ENCODE peak calls at places on chromosomes 5 and 9, in five cellular contexts. One of them, this sample, is unnamed.

GRCh38 chr5:169065400-169065799 is 235.5 kb downstream of the SLIT3 start:
- DNase-seq in AG09319: no peak
- DNase-seq in A549: peak; percentile 53
- DNase-seq in MCF 10A: no peak
- DNase-seq in GM23338: peak; percentile 7
- DNase-seq in this sample: no peak

GRCh38 chr5:140965905-140966292 is 377 bp upstream of the PCDHAC2 start:
- DNase-seq in AG09319: no peak
- DNase-seq in GM23338: peak; percentile 61
- DNase-seq in MCF 10A: no peak
- DNase-seq in A549: peak; percentile 24
- DNase-seq in this sample: no peak

GRCh38 chr5:51881901-51882300 is 498.7 kb downstream of the ISL1 start:
- DNase-seq in A549: no peak
- DNase-seq in AG09319: no peak
- DNase-seq in MCF 10A: no peak
- DNase-seq in GM23338: peak; percentile 93
- DNase-seq in this sample: no peak

GRCh38 chr9:74783408-74783807 is 104.3 kb downstream of the TRPM6 start:
- DNase-seq in GM23338: no peak
- DNase-seq in AG09319: no peak
- DNase-seq in A549: peak; percentile 53
- DNase-seq in MCF 10A: peak; percentile 31
- DNase-seq in this sample: no peak

GRCh38 chr9:130561056-130561455 is 18.3 kb upstream of the FUBP3 start:
- DNase-seq in AG09319: no peak
- DNase-seq in GM23338: no peak
- DNase-seq in A549: no peak
- DNase-seq in MCF 10A: peak; percentile 82
- DNase-seq in this sample: no peak

GRCh38 chr5:39892708-39893107 is 467.9 kb upstream of the DAB2 start:
- DNase-seq in AG09319: no peak
- DNase-seq in A549: no peak
- DNase-seq in MCF 10A: peak; percentile 46
- DNase-seq in GM23338: no peak
- DNase-seq in this sample: no peak

GRCh38 chr5:77076961-77077820 is 9.9 kb downstream of the ZBED3 start:
- DNase-seq in MCF 10A: peak; percentile 13
- DNase-seq in A549: peak; percentile 77
- DNase-seq in AG09319: no peak
- DNase-seq in GM23338: peak; percentile 87
- DNase-seq in this sample: peak; percentile 56

GRCh38 chr9:105887679-105888078 is 193.3 kb downstream of the TMEM38B start:
- DNase-seq in MCF 10A: no peak
- DNase-seq in A549: no peak
- DNase-seq in GM23338: no peak
- DNase-seq in AG09319: no peak
- DNase-seq in this sample: no peak

GRCh38 chr9:97830884-97831829 is 21.9 kb upstream of the FOXE1 start:
- DNase-seq in AG09319: no peak
- DNase-seq in A549: no peak
- DNase-seq in GM23338: peak; percentile 45
- DNase-seq in MCF 10A: no peak
- DNase-seq in this sample: no peak

GRCh38 chr5:96259211-96259772 is 173.8 kb downstream of the PCSK1 start:
- DNase-seq in GM23338: no peak
- DNase-seq in AG09319: no peak
- DNase-seq in MCF 10A: peak; percentile 68
- DNase-seq in A549: peak; percentile 61
- DNase-seq in this sample: no peak

GRCh38 chr5:141882594-141883183 is 4.5 kb upstream of the PCDH1 start:
- DNase-seq in A549: no peak
- DNase-seq in MCF 10A: no peak
- DNase-seq in AG09319: no peak
- DNase-seq in GM23338: peak; percentile 84
- DNase-seq in this sample: no peak

GRCh38 chr9:98709968-98710965 is 1.5 kb upstream of the GABBR2 start:
- DNase-seq in AG09319: peak; percentile 3
- DNase-seq in GM23338: peak; percentile 71
- DNase-seq in A549: peak; percentile 32
- DNase-seq in MCF 10A: peak; percentile 49
- DNase-seq in this sample: no peak

GRCh38 chr9:137620581-137620980 is 1.8 kb downstream of the EHMT1 start:
- DNase-seq in MCF 10A: no peak
- DNase-seq in AG09319: no peak
- DNase-seq in A549: no peak
- DNase-seq in GM23338: no peak
- DNase-seq in this sample: no peak

GRCh38 chr9:97845130-97845529 is 7.9 kb upstream of the FOXE1 start:
- DNase-seq in GM23338: no peak
- DNase-seq in MCF 10A: peak; percentile 37
- DNase-seq in AG09319: no peak
- DNase-seq in A549: no peak
- DNase-seq in this sample: no peak

GRCh38 chr9:79686381-79687130 is 114.8 kb downstream of the TLE4 start:
- DNase-seq in MCF 10A: peak; percentile 68
- DNase-seq in A549: peak; percentile 40
- DNase-seq in GM23338: no peak
- DNase-seq in AG09319: peak; percentile 76
- DNase-seq in this sample: no peak

GRCh38 chr5:95281211-95281610 is 3.7 kb downstream of the MCTP1 start:
- DNase-seq in GM23338: peak; percentile 83
- DNase-seq in AG09319: no peak
- DNase-seq in MCF 10A: peak; percentile 37
- DNase-seq in A549: no peak
- DNase-seq in this sample: no peak

GRCh38 chr9:128174062-128174461 is 14.0 kb downstream of the BBLN start:
- DNase-seq in MCF 10A: no peak
- DNase-seq in GM23338: no peak
- DNase-seq in A549: no peak
- DNase-seq in AG09319: no peak
- DNase-seq in this sample: no peak

GRCh38 chr9:7234144-7234543 is 476.4 kb downstream of the KDM4C start:
- DNase-seq in AG09319: no peak
- DNase-seq in GM23338: peak; percentile 95
- DNase-seq in A549: peak; percentile 66
- DNase-seq in MCF 10A: peak; percentile 70
- DNase-seq in this sample: no peak
- TF ChIP-seq CTCF in AG09319: peak; percentile 61
- TF ChIP-seq CTCF in GM23338: peak; percentile 97
- TF ChIP-seq CTCF in A549: peak; percentile 47
- TF ChIP-seq CTCF in MCF 10A: peak; percentile 50
- TF ChIP-seq CTCF in this sample: no peak

GRCh38 chr9:84125046-84125445 is 144.4 kb downstream of the RMI1 start:
- DNase-seq in MCF 10A: no peak
- DNase-seq in AG09319: no peak
- DNase-seq in A549: no peak
- DNase-seq in GM23338: no peak
- DNase-seq in this sample: no peak

GRCh38 chr9:84123648-84124406 is 143.2 kb downstream of the RMI1 start:
- DNase-seq in A549: no peak
- DNase-seq in AG09319: no peak
- DNase-seq in GM23338: no peak
- DNase-seq in MCF 10A: no peak
- DNase-seq in this sample: no peak

DNA sequence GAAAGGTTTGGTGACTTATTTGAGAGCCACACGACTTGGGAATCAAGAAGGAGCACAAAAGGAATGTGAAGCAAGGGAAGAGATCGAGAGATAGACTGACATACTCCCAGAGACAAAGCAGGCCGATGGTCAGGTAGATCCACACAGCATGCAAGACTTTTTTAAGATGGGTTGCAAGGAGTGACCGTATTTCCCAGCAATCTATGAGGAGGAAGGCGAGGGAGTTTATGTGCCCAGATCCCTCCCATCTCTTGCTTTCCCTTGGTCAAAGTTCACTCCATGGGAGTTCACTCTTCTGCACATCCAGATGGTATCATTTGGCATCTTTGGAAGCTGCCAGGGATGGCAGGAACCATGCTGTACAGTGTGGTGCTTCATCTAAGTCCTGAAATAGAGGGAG is 148.9 kb downstream of the RMI1 start:
- DNase-seq in GM23338: no peak
- DNase-seq in AG09319: no peak
- DNase-seq in A549: no peak
- DNase-seq in MCF 10A: no peak
- DNase-seq in this sample: no peak
- TF ChIP-seq CTCF in GM23338: no peak
- TF ChIP-seq CTCF in AG09319: no peak
- TF ChIP-seq CTCF in A549: no peak
- TF ChIP-seq CTCF in MCF 10A: no peak
- TF ChIP-seq CTCF in this sample: no peak

DNA sequence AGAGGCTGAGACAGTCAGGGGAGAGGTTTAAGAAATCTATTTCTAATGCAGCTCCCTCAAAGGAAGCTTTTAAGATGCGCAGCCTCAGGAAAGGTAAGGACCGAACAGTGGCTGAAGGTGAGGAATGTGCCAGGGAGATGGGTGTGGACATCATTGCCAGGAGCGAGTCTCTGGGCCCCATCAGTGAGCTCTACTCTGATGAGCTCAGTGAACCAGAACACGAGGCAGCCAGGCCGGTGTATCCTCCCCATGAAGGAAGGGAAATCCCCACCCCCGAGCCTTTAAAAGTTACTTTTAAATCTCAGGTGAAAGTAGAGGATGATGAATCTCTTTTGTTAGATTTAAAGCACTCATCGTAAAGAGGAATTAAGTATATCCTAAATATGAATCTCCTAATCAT is 8.2 kb downstream of the CAVIN4 start:
- DNase-seq in MCF 10A: no peak
- DNase-seq in A549: no peak
- DNase-seq in GM23338: no peak
- DNase-seq in AG09319: no peak
- DNase-seq in this sample: no peak
- TF ChIP-seq CTCF in MCF 10A: no peak
- TF ChIP-seq CTCF in A549: no peak
- TF ChIP-seq CTCF in GM23338: no peak
- TF ChIP-seq CTCF in AG09319: no peak
- TF ChIP-seq CTCF in this sample: no peak

GRCh38 chr9:121720992-121721350 is 69.5 kb downstream of the DAB2IP start:
- DNase-seq in GM23338: peak; percentile 56
- DNase-seq in A549: no peak
- DNase-seq in MCF 10A: peak; percentile 42
- DNase-seq in AG09319: no peak
- DNase-seq in this sample: no peak
- TF ChIP-seq CTCF in GM23338: peak; percentile 28
- TF ChIP-seq CTCF in A549: no peak
- TF ChIP-seq CTCF in MCF 10A: peak; percentile 22
- TF ChIP-seq CTCF in AG09319: peak; percentile 23
- TF ChIP-seq CTCF in this sample: no peak

DNA sequence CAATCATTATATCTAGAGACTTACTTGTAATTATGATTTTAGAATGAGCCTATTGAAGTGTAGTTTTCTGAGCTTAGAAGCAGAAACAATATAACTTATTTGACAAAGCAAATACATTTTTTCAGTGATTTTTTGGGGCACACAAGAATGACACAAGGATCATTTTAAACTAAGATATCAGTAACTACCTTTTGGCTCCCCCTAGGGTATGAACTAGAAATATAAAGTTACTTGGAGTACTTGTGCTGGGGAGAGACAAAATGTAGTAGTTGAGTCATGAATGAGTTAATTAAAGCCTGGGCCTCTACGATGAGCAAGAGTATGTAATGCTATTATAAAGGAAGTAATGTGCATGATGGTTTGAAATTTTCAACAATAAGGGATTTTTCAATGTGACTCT is 1244.1 kb upstream of the ACO1 start:
- DNase-seq in AG09319: no peak
- DNase-seq in MCF 10A: peak; percentile 30
- DNase-seq in GM23338: peak; percentile 64
- DNase-seq in A549: peak; percentile 7
- DNase-seq in this sample: no peak
- TF ChIP-seq CTCF in AG09319: no peak
- TF ChIP-seq CTCF in MCF 10A: peak; percentile 37
- TF ChIP-seq CTCF in GM23338: peak; percentile 73
- TF ChIP-seq CTCF in A549: peak; percentile 15
- TF ChIP-seq CTCF in this sample: no peak

GRCh38 chr9:69931340-69931739 is 110.7 kb downstream of the CFAP95 start:
- DNase-seq in AG09319: no peak
- DNase-seq in GM23338: peak; percentile 70
- DNase-seq in MCF 10A: peak; percentile 29
- DNase-seq in A549: no peak
- DNase-seq in this sample: no peak
- TF ChIP-seq CTCF in AG09319: peak; percentile 20
- TF ChIP-seq CTCF in GM23338: peak; percentile 80
- TF ChIP-seq CTCF in MCF 10A: peak; percentile 38
- TF ChIP-seq CTCF in A549: peak; percentile 64
- TF ChIP-seq CTCF in this sample: no peak

GRCh38 chr5:160023883-160024635 is 15.1 kb downstream of the TTC1 start:
- DNase-seq in MCF 10A: no peak
- DNase-seq in A549: no peak
- DNase-seq in AG09319: no peak
- DNase-seq in GM23338: no peak
- DNase-seq in this sample: no peak
- TF ChIP-seq CTCF in MCF 10A: no peak
- TF ChIP-seq CTCF in A549: no peak
- TF ChIP-seq CTCF in AG09319: no peak
- TF ChIP-seq CTCF in GM23338: no peak
- TF ChIP-seq CTCF in this sample: no peak

GRCh38 chr9:22120595-22120994 is 111.5 kb upstream of the CDKN2B start:
- DNase-seq in MCF 10A: no peak
- DNase-seq in A549: no peak
- DNase-seq in AG09319: no peak
- DNase-seq in GM23338: no peak
- DNase-seq in this sample: no peak
- TF ChIP-seq CTCF in MCF 10A: no peak
- TF ChIP-seq CTCF in A549: no peak
- TF ChIP-seq CTCF in AG09319: no peak
- TF ChIP-seq CTCF in GM23338: no peak
- TF ChIP-seq CTCF in this sample: no peak

GRCh38 chr5:8473827-8474568 is 605.0 kb downstream of the MTRR start:
- DNase-seq in AG09319: no peak
- DNase-seq in A549: no peak
- DNase-seq in MCF 10A: no peak
- DNase-seq in GM23338: peak; percentile 72
- DNase-seq in this sample: no peak
- TF ChIP-seq CTCF in AG09319: peak; percentile 1
- TF ChIP-seq CTCF in A549: no peak
- TF ChIP-seq CTCF in MCF 10A: peak; percentile 8
- TF ChIP-seq CTCF in GM23338: peak; percentile 74
- TF ChIP-seq CTCF in this sample: no peak

DNA sequence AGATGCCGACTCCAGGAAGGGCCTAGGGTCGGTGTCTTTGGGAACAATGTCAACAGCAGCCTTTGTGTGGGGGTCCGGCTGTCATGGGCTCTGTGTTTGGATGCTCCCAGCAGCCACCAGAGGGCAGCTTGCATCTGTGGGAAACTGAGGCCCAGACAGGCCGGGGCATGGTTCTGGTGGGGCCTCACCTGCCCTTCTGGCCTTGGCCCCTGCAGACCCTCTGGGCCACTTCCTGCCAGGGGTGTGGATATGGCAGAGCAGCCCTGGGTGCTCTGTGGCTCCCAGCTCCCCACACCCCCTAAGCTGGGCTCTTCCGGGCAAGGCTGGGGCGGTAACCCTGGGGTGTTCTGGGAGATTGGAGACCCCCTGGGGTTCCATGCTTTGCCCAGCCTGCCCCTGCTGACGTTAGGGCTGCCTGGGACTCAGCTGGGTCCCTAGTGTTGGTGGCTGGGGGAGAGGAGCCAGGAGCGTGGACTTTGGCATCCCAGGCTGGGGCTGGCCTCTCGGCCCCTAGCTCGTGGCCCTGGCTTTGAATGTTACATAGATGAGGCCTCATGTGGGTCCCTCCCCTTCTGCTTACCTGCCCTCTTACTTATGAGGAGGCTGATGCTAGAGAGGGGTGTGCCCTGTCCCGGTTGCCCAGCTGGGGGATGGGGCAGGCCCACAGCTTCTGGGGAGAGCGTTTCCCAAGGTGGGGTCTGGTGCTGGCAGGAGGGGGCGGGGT is 38.3 kb downstream of the RXRA start:
- DNase-seq in AG09319: no peak
- DNase-seq in GM23338: no peak
- DNase-seq in A549: no peak
- DNase-seq in MCF 10A: no peak
- DNase-seq in this sample: no peak
- TF ChIP-seq CTCF in AG09319: peak; percentile 4
- TF ChIP-seq CTCF in GM23338: no peak
- TF ChIP-seq CTCF in A549: no peak
- TF ChIP-seq CTCF in MCF 10A: no peak
- TF ChIP-seq CTCF in this sample: no peak

This sample was measured in natural killer cell.